ENCODE peak calls at places on chromosomes 16 and 17, in four cellular contexts. O is WTC11, K is GM12878, R is K562. D is an unnamed sample.

GRCh38 chr17:44565866-44566443 is 8.7 kb downstream of the FZD2 start:
- DNase-seq in O (no peak), R (no peak), K (no peak), D (no peak)

GRCh38 chr16:23215435-23215834 is 32.9 kb downstream of the SCNN1G start:
- DNase-seq in K (no peak), R (no peak), O (no peak), D (no peak)

GRCh38 chr17:68006797-68007196 is 10.5 kb upstream of the C17orf58 start:
- DNase-seq in O (no peak), K (no peak), R (no peak), D (no peak)

GRCh38 chr16:68089067-68089466 is 3.9 kb downstream of the NFATC3 start:
- DNase-seq in K (no peak), R (no peak), O (no peak), D (no peak)

GRCh38 chr17:47607481-47607880 is 42.2 kb upstream of the KPNB1 start:
- DNase-seq in O (no peak), R (no peak), K (no peak), D (no peak)

GRCh38 chr16:56824335-56824734 is 40.7 kb upstream of the SLC12A3 start:
- DNase-seq in K (no peak), O (no peak), R (peak), D (no peak)

GRCh38 chr17:70073326-70073725 is 1.7 kb upstream of the KCNJ16 start:
- DNase-seq in K (no peak), O (no peak), R (no peak), D (no peak)

GRCh38 chr17:37818689-37819088 is 73.8 kb upstream of the HNF1B start:
- DNase-seq in R (no peak), O (no peak), K (no peak), D (peak)

GRCh38 chr17:72456026-72456569 is 335.3 kb downstream of the SOX9 start:
- DNase-seq in R (no peak), K (no peak), O (no peak), D (peak)

GRCh38 chr17:607341-608060 is 107.1 kb downstream of the VPS53 start:
- DNase-seq in K (no peak), O (no peak), R (no peak), D (no peak)

GRCh38 chr16:57669476-57670162 is 1.5 kb downstream of the ADGRG3 start:
- DNase-seq in O (no peak), K (no peak), R (no peak), D (no peak)

GRCh38 chr16:73057369-73058210 is 9.7 kb upstream of the ZFHX3 start:
- DNase-seq in R (peak), O (peak), K (no peak), D (no peak)

GRCh38 chr17:1201132-1201702 is 21.4 kb upstream of the ABR start:
- DNase-seq in O (no peak), R (no peak), K (no peak), D (no peak)

GRCh38 chr17:48645639-48646182 is 19.6 kb upstream of the HOXB9 start:
- DNase-seq in K (no peak), O (no peak), R (no peak), D (no peak)

GRCh38 chr16:13973321-13974023 is 53.5 kb downstream of the ERCC4 start:
- DNase-seq in O (no peak), R (no peak), K (no peak), D (no peak)

GRCh38 chr17:44940321-44940720 is 7.3 kb downstream of the KIF18B start:
- DNase-seq in O (no peak), R (no peak), K (no peak), D (no peak)

GRCh38 chr17:48542114-48542955 is 2.6 kb downstream of the HOXB2 start:
- DNase-seq in R (no peak), O (no peak), K (no peak), D (no peak)

GRCh38 chr16:10827691-10828341 is 9.2 kb upstream of the TVP23A start:
- DNase-seq in R (no peak), K (no peak), O (no peak), D (no peak)

GRCh38 chr16:57876210-57876609 is 73.9 kb upstream of the KIFC3 start:
- DNase-seq in O (no peak), K (no peak), R (no peak), D (no peak)

GRCh38 chr17:82752371-82753200 is 721 bp downstream of the TBCD start:
- DNase-seq in O (no peak), K (no peak), R (peak), D (no peak)

GRCh38 chr16:8998114-8998513 is 34.4 kb upstream of the USP7 start:
- DNase-seq in O (no peak), K (no peak), R (no peak), D (no peak)

GRCh38 chr16:57945740-57946138 is 25.2 kb downstream of the CNGB1 start:
- DNase-seq in R (peak), O (no peak), K (no peak), D (no peak)

GRCh38 chr17:9984768-9985167 is 79.7 kb upstream of the RCVRN start:
- DNase-seq in O (no peak), R (no peak), K (no peak), D (no peak)

GRCh38 chr17:65173284-65173793 is 36.2 kb downstream of the RGS9 start:
- DNase-seq in R (peak), K (no peak), O (no peak), D (no peak)

GRCh38 chr17:76446449-76447231 is 6.3 kb downstream of the UBE2O start:
- DNase-seq in K (no peak), O (no peak), R (peak), D (peak)

GRCh38 chr17:17402558-17402957 is 74.2 kb upstream of the MED9 start:
- DNase-seq in R (no peak), K (no peak), O (no peak), D (no peak)

GRCh38 chr16:49756971-49757743 is 98.8 kb downstream of the ZNF423 start:
- DNase-seq in O (no peak), K (no peak), R (no peak), D (no peak)

GRCh38 chr17:22300731-22301352 is 608.5 kb downstream of the KCNJ18 start:
- DNase-seq in K (no peak), R (no peak), O (no peak), D (no peak)

GRCh38 chr17:21171970-21172510 is 41.9 kb downstream of the TMEM11 start:
- DNase-seq in K (no peak), R (no peak), O (no peak), D (no peak)

GRCh38 chr16:4328580-4329353 is 12.9 kb downstream of the GLIS2 start:
- DNase-seq in O (no peak), K (no peak), R (no peak), D (no peak)

GRCh38 chr16:83942815-83943515 is 10.1 kb upstream of the OSGIN1 start:
- DNase-seq in R (no peak), K (no peak), O (no peak), D (no peak)

GRCh38 chr16:66551362-66551761 is 1.0 kb upstream of the CKLF start:
- DNase-seq in K (peak), O (peak), R (peak), D (peak)

GRCh38 chr17:71163121-71163812 is 957.6 kb upstream of the SOX9 start:
- DNase-seq in O (no peak), R (no peak), K (no peak), D (no peak)

GRCh38 chr17:80036715-80037477 is 454 bp downstream of the CCDC40 start:
- DNase-seq in K (no peak), O (peak), R (peak), D (no peak)

GRCh38 chr17:63039899-63040602 is 74.0 kb downstream of the TANC2 start:
- DNase-seq in R (no peak), O (no peak), K (no peak), D (peak)

GRCh38 chr16:22217890-22218730 is 12.0 kb downstream of the EEF2K start:
- DNase-seq in K (peak), O (no peak), R (peak), D (no peak)

GRCh38 chr17:47275245-47275984 is 21.8 kb downstream of the ITGB3 start:
- DNase-seq in K (no peak), R (peak), O (peak), D (no peak)

GRCh38 chr17:20922128-20922670 is 120.6 kb downstream of the USP22 start:
- DNase-seq in K (no peak), R (peak), O (no peak), D (no peak)

GRCh38 chr17:16349461-16349860 is 3.8 kb downstream of the CENPV start:
- DNase-seq in O (no peak), R (no peak), K (no peak), D (no peak)

DNA sequence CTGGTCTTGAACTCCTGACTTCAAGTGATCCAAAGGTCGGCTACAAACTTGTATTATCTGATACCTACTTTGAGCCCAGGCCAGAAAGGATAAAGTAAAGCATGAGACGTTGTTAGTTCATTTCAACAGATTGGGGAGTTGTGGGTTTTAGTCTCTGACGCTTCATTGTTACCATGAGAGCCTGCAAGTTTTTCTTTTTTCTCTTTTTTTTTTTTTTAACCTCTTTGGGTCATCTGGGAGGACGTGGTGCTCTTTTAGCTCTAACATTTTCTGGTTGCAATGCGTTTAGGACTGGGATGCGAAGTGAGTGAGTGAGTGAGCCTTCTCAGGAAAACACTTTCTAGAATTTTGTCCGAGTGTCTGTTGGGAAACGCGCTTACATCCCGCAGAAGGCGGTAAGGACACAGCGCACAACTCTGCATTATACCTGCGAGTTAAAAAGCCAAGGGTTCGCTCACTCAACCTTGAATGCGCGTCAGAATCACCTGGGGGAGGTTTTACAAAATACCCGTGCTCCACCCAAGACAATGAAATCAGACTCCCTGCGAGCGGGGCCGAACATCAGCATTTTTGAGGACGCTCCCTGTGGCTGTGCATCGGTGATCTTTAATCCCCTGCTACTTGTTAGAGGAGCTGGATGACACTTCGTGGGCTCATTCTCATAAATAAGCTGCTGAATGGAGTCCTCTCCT is 704 bp upstream of the RNF135 start:
- DNase-seq in O (peak), R (no peak), K (no peak), D (no peak)
- TF ChIP-seq ATF3 in O (no peak), R (no peak), K (no peak), D (no peak)

GRCh38 chr16:81666102-81666501 is 113.0 kb upstream of the PLCG2 start:
- DNase-seq in R (no peak), O (no peak), K (no peak), D (no peak)

GRCh38 chr16:81671738-81672597 is 107.1 kb upstream of the PLCG2 start:
- DNase-seq in K (no peak), O (no peak), R (no peak), D (no peak)

GRCh38 chr16:81673432-81673831 is 105.7 kb upstream of the PLCG2 start:
- DNase-seq in R (no peak), O (no peak), K (no peak), D (no peak)

GRCh38 chr16:81668243-81669097 is 110.6 kb upstream of the PLCG2 start:
- DNase-seq in R (no peak), O (no peak), K (no peak), D (no peak)

GRCh38 chr16:81669473-81670350 is 109.4 kb upstream of the PLCG2 start:
- DNase-seq in R (no peak), O (no peak), K (no peak), D (no peak)
- TF ChIP-seq ATF3 in R (no peak), O (no peak), K (no peak), D (no peak)

GRCh38 chr17:78112508-78113471 is 15.8 kb downstream of the TMC6 start:
- DNase-seq in O (peak), K (no peak), R (peak), D (peak)
- TF ChIP-seq ATF3 in O (no peak), K (no peak), R (no peak), D (no peak)

GRCh38 chr16:1823821-1824220 is 2.8 kb downstream of the HAGH start:
- DNase-seq in K (no peak), O (peak), R (peak), D (no peak)
- TF ChIP-seq ATF3 in K (no peak), O (no peak), R (no peak), D (no peak)

GRCh38 chr16:74477226-74477625 is 55.9 kb upstream of the CLEC18B start:
- DNase-seq in O (no peak), R (no peak), K (no peak), D (no peak)

GRCh38 chr16:74485916-74486315 is 64.6 kb upstream of the CLEC18B start:
- DNase-seq in K (no peak), O (no peak), R (no peak), D (peak)

DNA sequence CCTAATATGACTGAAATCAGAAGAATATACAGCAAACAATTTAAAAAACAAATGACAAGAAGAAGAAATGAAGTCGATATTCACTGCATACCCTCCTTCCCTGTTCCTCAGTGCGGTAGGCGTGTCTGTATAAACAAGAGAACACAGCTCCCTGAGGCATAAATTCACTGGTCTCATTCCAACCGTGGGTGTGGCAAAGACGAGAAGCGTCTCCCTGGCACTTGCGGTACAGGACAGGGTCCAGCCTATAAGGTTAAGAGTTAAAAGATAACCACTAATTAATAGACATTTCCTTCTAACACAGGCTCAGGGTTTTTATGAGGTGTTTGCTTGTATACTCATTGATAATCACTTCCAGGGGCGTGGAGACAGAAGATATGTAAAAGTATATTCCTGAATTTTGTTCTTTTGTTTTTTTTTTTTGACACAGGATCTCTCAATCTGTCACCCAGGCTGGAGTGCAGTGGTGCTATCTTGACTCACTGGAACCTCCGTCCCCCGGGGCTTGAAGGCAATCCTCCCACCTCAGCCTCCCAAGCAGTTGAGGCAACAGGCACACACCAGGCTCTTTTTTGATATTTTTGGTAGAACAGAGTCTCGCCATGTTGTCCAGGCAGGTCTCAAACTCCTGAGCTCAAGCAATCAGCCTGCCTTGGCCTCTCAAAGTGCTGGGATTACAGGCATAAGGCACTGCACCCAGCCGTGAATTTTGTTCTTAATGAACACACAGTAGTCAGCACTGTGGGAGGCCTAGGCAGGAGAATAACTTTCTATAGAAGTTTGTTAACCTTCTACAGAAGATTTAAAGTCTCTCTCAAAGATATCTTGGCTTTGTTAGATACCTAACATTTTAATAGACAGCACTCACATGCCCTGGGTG is 59.1 kb upstream of the CLEC18B start:
- DNase-seq in R (peak), K (no peak), O (no peak), D (peak)
- TF ChIP-seq ATF3 in R (no peak), K (no peak), O (no peak), D (no peak)

GRCh38 chr17:6503641-6504195 is 52.6 kb downstream of the PITPNM3 start:
- DNase-seq in O (no peak), K (no peak), R (no peak), D (no peak)

GRCh38 chr17:6502871-6503509 is 53.4 kb downstream of the PITPNM3 start:
- DNase-seq in R (no peak), O (no peak), K (no peak), D (no peak)

GRCh38 chr17:6498798-6499540 is 54.7 kb downstream of the PIMREG start:
- DNase-seq in K (no peak), O (no peak), R (no peak), D (no peak)

GRCh38 chr17:6501359-6501758 is 55.0 kb downstream of the PITPNM3 start:
- DNase-seq in R (no peak), O (no peak), K (no peak), D (no peak)

GRCh38 chr17:6502142-6502541 is 54.2 kb downstream of the PITPNM3 start:
- DNase-seq in R (no peak), K (no peak), O (no peak), D (no peak)
- TF ChIP-seq ATF3 in R (no peak), K (no peak), O (no peak), D (no peak)

GRCh38 chr17:58312021-58312630 is 16.5 kb downstream of the TSPOAP1 start:
- DNase-seq in R (no peak), K (no peak), O (no peak), D (no peak)
- TF ChIP-seq ATF3 in R (no peak), K (no peak), O (no peak), D (no peak)

GRCh38 chr16:75618782-75619181 is 4.3 kb downstream of the ADAT1 start:
- DNase-seq in K (no peak), R (no peak), O (no peak), D (no peak)

GRCh38 chr16:75617121-75617520 is 6.0 kb downstream of the ADAT1 start:
- DNase-seq in O (no peak), R (no peak), K (no peak), D (no peak)

GRCh38 chr16:75616541-75617010 is 6.5 kb downstream of the ADAT1 start:
- DNase-seq in O (no peak), K (no peak), R (no peak), D (no peak)

GRCh38 chr16:75614247-75614897 is 8.7 kb downstream of the ADAT1 start:
- DNase-seq in R (no peak), K (no peak), O (no peak), D (no peak)
- TF ChIP-seq ATF3 in R (no peak), K (no peak), O (no peak), D (no peak)

GRCh38 chr17:40561294-40561870 is 3.9 kb downstream of the CCR7 start:
- DNase-seq in K (peak), O (no peak), R (no peak), D (no peak)

GRCh38 chr17:40564195-40564882 is 933 bp downstream of the CCR7 start:
- DNase-seq in K (no peak), R (no peak), O (no peak), D (no peak)

GRCh38 chr17:40563371-40564052 is 1.8 kb downstream of the CCR7 start:
- DNase-seq in K (no peak), O (no peak), R (no peak), D (no peak)

GRCh38 chr17:40561871-40562611 is 3.2 kb downstream of the CCR7 start:
- DNase-seq in R (no peak), K (peak), O (peak), D (no peak)

DNA sequence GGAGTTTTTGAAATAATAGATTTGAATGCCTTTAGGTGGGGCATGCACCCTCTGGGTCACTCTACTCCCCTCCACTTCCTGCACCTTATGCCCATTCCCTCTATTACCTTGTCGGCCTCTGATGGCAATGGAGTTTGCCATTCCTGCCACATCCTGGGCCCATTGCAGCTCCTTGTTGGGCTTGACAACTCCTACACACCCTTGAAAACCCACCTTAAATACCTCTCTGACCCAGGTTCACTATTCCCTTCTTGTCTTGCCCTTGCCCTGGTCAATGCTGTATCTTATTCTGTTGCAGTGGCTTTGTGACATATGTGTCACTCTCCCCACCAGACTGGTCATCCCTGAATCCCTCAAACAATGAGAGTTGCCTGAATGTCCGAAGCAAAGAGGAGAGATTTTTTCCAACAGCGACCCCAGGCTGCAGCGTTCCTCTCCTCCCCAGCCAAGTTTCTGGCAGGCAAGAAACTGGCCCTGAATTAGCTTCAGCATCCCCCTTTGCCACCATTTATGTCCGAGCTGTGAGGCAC is 2.4 kb downstream of the CCR7 start:
- DNase-seq in O (no peak), R (no peak), K (no peak), D (no peak)
- TF ChIP-seq ATF3 in O (no peak), R (no peak), K (no peak), D (no peak)

DNA sequence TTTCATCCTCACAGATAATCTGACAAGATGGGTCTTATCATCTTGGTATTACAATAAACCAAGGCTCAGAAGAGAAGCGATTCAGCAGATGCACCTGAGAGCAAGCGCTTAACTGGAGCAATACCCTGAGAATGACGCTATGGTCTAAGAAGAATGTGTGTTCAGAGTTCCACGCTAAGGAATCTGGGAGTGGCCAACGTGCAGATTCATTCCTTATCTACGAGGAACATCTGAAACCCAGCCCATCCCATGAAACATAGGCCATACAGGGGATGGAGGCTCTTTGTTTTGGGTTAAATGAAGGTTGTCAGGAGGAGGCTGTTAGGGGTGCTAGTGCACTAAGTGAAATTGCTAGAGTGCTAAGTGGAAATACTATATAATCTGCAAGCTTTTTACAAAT is 28.5 kb upstream of the KDM8 start:
- DNase-seq in R (peak), K (no peak), O (no peak), D (no peak)
- TF ChIP-seq ATF3 in R (no peak), K (no peak), O (no peak), D (no peak)

D was measured in HCT116.